ENCODE peak calls at places on chromosomes 6 and 20, in four cellular contexts. One of them, this sample, is unnamed.

GRCh38 chr20:2756056-2756611 is 44.3 kb downstream of the CPXM1 start:
- DNase-seq in activated CD4-positive, alpha-beta T cell treated with anti-CD3 and anti-CD28 coated beads for 48 hours: no peak
- DNase-seq in HCT116: peak; percentile 19
- DNase-seq in activated CD8-positive, alpha-beta memory T cell treated with anti-CD3 and anti-CD28 coated beads for 24 hours: peak; percentile 56
- DNase-seq in this sample: peak; percentile 27

GRCh38 chr6:10278786-10279185 is 136.1 kb downstream of the TFAP2A start:
- DNase-seq in activated CD4-positive, alpha-beta T cell treated with anti-CD3 and anti-CD28 coated beads for 48 hours: no peak
- DNase-seq in HCT116: no peak
- DNase-seq in activated CD8-positive, alpha-beta memory T cell treated with anti-CD3 and anti-CD28 coated beads for 24 hours: no peak
- DNase-seq in this sample: no peak

GRCh38 chr6:53926505-53926904 is 131.7 kb downstream of the LRRC1 start:
- DNase-seq in activated CD4-positive, alpha-beta T cell treated with anti-CD3 and anti-CD28 coated beads for 48 hours: no peak
- DNase-seq in HCT116: peak; percentile 21
- DNase-seq in activated CD8-positive, alpha-beta memory T cell treated with anti-CD3 and anti-CD28 coated beads for 24 hours: no peak
- DNase-seq in this sample: no peak

GRCh38 chr6:39923394-39923793 is 10.9 kb downstream of the MOCS1 start:
- DNase-seq in activated CD4-positive, alpha-beta T cell treated with anti-CD3 and anti-CD28 coated beads for 48 hours: no peak
- DNase-seq in HCT116: no peak
- DNase-seq in activated CD8-positive, alpha-beta memory T cell treated with anti-CD3 and anti-CD28 coated beads for 24 hours: no peak
- DNase-seq in this sample: no peak

GRCh38 chr20:47303736-47304135 is 52.8 kb downstream of the ZMYND8 start:
- DNase-seq in activated CD4-positive, alpha-beta T cell treated with anti-CD3 and anti-CD28 coated beads for 48 hours: no peak
- DNase-seq in HCT116: no peak
- DNase-seq in activated CD8-positive, alpha-beta memory T cell treated with anti-CD3 and anti-CD28 coated beads for 24 hours: no peak
- DNase-seq in this sample: no peak

GRCh38 chr6:6980999-6981581 is 126.7 kb upstream of the RREB1 start:
- DNase-seq in activated CD4-positive, alpha-beta T cell treated with anti-CD3 and anti-CD28 coated beads for 48 hours: no peak
- DNase-seq in HCT116: no peak
- DNase-seq in activated CD8-positive, alpha-beta memory T cell treated with anti-CD3 and anti-CD28 coated beads for 24 hours: no peak
- DNase-seq in this sample: no peak

GRCh38 chr6:75402296-75402695 is 91.3 kb downstream of the FILIP1 start:
- DNase-seq in activated CD4-positive, alpha-beta T cell treated with anti-CD3 and anti-CD28 coated beads for 48 hours: no peak
- DNase-seq in HCT116: peak; percentile 22
- DNase-seq in activated CD8-positive, alpha-beta memory T cell treated with anti-CD3 and anti-CD28 coated beads for 24 hours: no peak
- DNase-seq in this sample: no peak

GRCh38 chr6:132919476-132919875 is 105.1 kb downstream of the RPS12 start:
- DNase-seq in activated CD4-positive, alpha-beta T cell treated with anti-CD3 and anti-CD28 coated beads for 48 hours: no peak
- DNase-seq in HCT116: no peak
- DNase-seq in activated CD8-positive, alpha-beta memory T cell treated with anti-CD3 and anti-CD28 coated beads for 24 hours: no peak
- DNase-seq in this sample: peak; percentile 94